ENCODE peak calls at places on chromosome 7, in eight cellular contexts. U is fibroblast of pulmonary artery, B is fibroblast of the aortic adventitia, W is upper lobe of left lung, K is colonic mucosa, J is endothelial cell, G is PC-3, O is brain microvascular endothelial cell. D is an unnamed sample.

GRCh38 chr7:88480901-88481300 is 174.2 kb upstream of the STEAP4 start:
- DNase-seq in U (no peak), B (no peak), W (no peak), K (peak), J (no peak), G (no peak), O (no peak), D (no peak)

GRCh38 chr7:71559214-71559613 is 427.3 kb downstream of the GALNT17 start:
- DNase-seq in U (no peak), B (no peak), W (no peak), K (no peak), J (no peak), G (no peak), O (no peak), D (no peak)

GRCh38 chr7:23373151-23374004 is 74.2 kb downstream of the MALSU1 start:
- DNase-seq in U (peak), B (peak), W (no peak), K (no peak), J (no peak), G (peak), O (no peak), D (no peak)

GRCh38 chr7:73828107-73828803 is 2.5 kb upstream of the CLDN4 start:
- DNase-seq in U (peak), B (peak), W (peak), K (peak), J (no peak), G (peak), O (peak), D (peak)

GRCh38 chr7:69742237-69742636 is 144.0 kb downstream of the AUTS2 start:
- DNase-seq in U (no peak), B (no peak), W (no peak), K (no peak), J (no peak), G (no peak), O (no peak), D (no peak)

GRCh38 chr7:154693646-154694045 is 309.3 kb downstream of the PAXIP1 start:
- DNase-seq in U (no peak), B (no peak), W (no peak), K (no peak), J (no peak), G (no peak), O (no peak), D (no peak)

GRCh38 chr7:122337011-122337410 is 32.5 kb upstream of the FEZF1 start:
- DNase-seq in U (no peak), B (no peak), W (no peak), K (no peak), J (no peak), G (no peak), O (no peak), D (peak)

GRCh38 chr7:37284805-37285211 is 163.9 kb downstream of the ELMO1 start:
- DNase-seq in U (no peak), B (no peak), W (no peak), K (peak), J (peak), G (peak), O (peak), D (peak)

GRCh38 chr7:99504281-99504602 is 220 bp upstream of the ZKSCAN5 start:
- DNase-seq in U (no peak), B (no peak), W (no peak), K (no peak), J (peak), G (peak), O (peak), D (peak)

GRCh38 chr7:67542916-67543315 is 546.3 kb downstream of the TYW1 start:
- DNase-seq in U (no peak), B (no peak), W (no peak), K (no peak), J (no peak), G (no peak), O (no peak), D (no peak)

GRCh38 chr7:75892634-75893272 is 13.9 kb downstream of the RHBDD2 start:
- DNase-seq in U (peak), B (peak), W (no peak), K (no peak), J (no peak), G (no peak), O (no peak), D (no peak)

GRCh38 chr7:52154382-52154781 is 837.8 kb upstream of the COBL start:
- DNase-seq in U (no peak), B (no peak), W (no peak), K (no peak), J (no peak), G (no peak), O (no peak), D (no peak)
- TF ChIP-seq CTCF in U (no peak), B (no peak), W (no peak), K (no peak), J (peak), G (peak), O (no peak), D (no peak)

DNA sequence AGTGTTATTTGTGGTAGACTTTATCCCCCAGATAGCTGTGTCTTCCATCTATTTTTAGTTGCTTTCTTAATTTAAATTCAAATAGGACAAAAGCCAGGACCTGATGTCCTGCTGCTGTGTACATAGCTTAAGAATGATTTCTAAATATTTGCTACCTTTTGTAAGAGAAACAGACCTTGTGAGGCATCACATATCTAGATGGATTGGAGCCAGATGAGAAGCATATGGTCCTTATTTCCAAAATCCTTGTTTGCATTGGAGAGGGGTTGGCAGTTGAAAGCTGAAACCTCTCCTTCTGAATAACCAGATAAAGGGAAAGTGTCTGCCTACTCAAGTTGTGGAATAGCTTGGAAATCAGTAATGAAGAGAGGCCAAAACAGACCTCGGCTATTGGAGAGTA is 50.7 kb upstream of the AMPH start:
- DNase-seq in U (peak), B (peak), W (no peak), K (no peak), J (no peak), G (no peak), O (no peak), D (no peak)
- TF ChIP-seq CTCF in U (no peak), B (no peak), W (no peak), K (no peak), J (no peak), G (no peak), O (no peak), D (no peak)

GRCh38 chr7:142925413-142925812 is 8.1 kb downstream of the TRPV5 start:
- DNase-seq in U (no peak), B (no peak), W (no peak), K (no peak), J (no peak), G (no peak), O (no peak), D (no peak)
- TF ChIP-seq CTCF in U (no peak), B (no peak), W (no peak), K (no peak), J (no peak), G (peak), O (no peak), D (peak)

GRCh38 chr7:50860174-50860573 is 77.5 kb upstream of the GRB10 start:
- DNase-seq in U (no peak), B (no peak), W (no peak), K (no peak), J (no peak), G (no peak), O (no peak), D (no peak)
- TF ChIP-seq CTCF in U (no peak), B (no peak), W (no peak), K (no peak), J (no peak), G (no peak), O (no peak), D (no peak)

GRCh38 chr7:77995717-77996116 is 197.1 kb downstream of the PHTF2 start:
- DNase-seq in U (no peak), B (no peak), W (no peak), K (no peak), J (no peak), G (no peak), O (no peak), D (peak)
- TF ChIP-seq CTCF in U (peak), B (peak), W (no peak), K (no peak), J (peak), G (peak), O (peak), D (peak)

DNA sequence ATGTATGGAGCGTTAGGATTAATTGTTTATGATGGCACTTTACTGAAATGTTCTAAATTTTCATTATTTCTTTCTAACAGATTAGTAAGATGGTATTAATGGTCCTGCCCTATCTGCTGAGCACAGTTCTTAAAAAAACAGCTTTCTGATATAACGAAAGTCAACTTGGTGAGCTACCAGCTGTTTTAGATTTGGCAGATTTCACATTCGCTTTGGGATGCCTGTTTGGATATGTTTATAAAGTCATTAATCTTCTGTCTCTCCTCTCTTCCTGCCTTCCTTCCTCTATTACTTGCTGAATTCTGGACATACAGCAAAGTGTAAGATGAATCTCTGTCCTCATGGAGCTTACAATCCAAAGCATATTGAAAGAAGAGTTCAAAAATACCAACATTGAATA is 396.8 kb upstream of the LRGUK start:
- DNase-seq in U (no peak), B (peak), W (no peak), K (no peak), J (no peak), G (no peak), O (no peak), D (no peak)
- TF ChIP-seq CTCF in U (no peak), B (no peak), W (no peak), K (no peak), J (no peak), G (no peak), O (no peak), D (no peak)